ENCODE peak calls at places on chromosomes 3 and 15, in four cellular contexts. T is A549, J is HepG2, P is H1. C is an unnamed sample.

GRCh38 chr15:78810377-78811123 is 714 bp downstream of the ADAMTS7 start:
- DNase-seq in P (no peak), J (no peak), T (peak), C (peak)

GRCh38 chr3:119945286-119945685 is 149.0 kb downstream of the GSK3B start:
- DNase-seq in P (no peak), J (no peak), T (no peak), C (peak)

GRCh38 chr3:14143826-14144225 is 19.0 kb downstream of the TMEM43 start:
- DNase-seq in P (no peak), J (peak), T (peak), C (no peak)

GRCh38 chr3:136898954-136899353 is 36.9 kb downstream of the NCK1 start:
- DNase-seq in J (no peak), T (no peak), P (no peak), C (no peak)

GRCh38 chr3:40024526-40024925 is 215.1 kb downstream of the MYRIP start:
- DNase-seq in P (no peak), T (no peak), J (no peak), C (no peak)

GRCh38 chr15:96403071-96403470 is 72.6 kb downstream of the NR2F2 start:
- DNase-seq in J (no peak), T (no peak), P (no peak), C (no peak)

GRCh38 chr3:122324871-122325323 is at the start of gene CSTA:
- DNase-seq in P (no peak), J (no peak), T (no peak), C (no peak)

GRCh38 chr15:101439920-101440319 is 49.6 kb downstream of the PCSK6 start:
- DNase-seq in P (no peak), J (no peak), T (no peak), C (no peak)

GRCh38 chr15:48962662-48963523 is 826 bp downstream of the SHC4 start:
- DNase-seq in P (no peak), T (no peak), J (no peak), C (no peak)

GRCh38 chr3:72903004-72903403 is 15.2 kb downstream of the GXYLT2 start:
- DNase-seq in P (no peak), J (peak), T (peak), C (no peak)

GRCh38 chr3:44130249-44130648 is 111.4 kb upstream of the TOPAZ1 start:
- DNase-seq in T (no peak), P (no peak), J (no peak), C (no peak)

GRCh38 chr3:77412591-77412990 is 372.7 kb downstream of the ROBO2 start:
- DNase-seq in P (no peak), J (no peak), T (no peak), C (no peak)

GRCh38 chr3:134106580-134106979 is 76.9 kb upstream of the SLCO2A1 start:
- DNase-seq in P (no peak), T (no peak), J (peak), C (no peak)
- TF ChIP-seq PHF8 in P (no peak), T (no peak), J (no peak), C (no peak)

GRCh38 chr3:171687998-171688397 is 122.3 kb downstream of the PLD1 start:
- DNase-seq in J (no peak), T (no peak), P (no peak), C (no peak)
- TF ChIP-seq PHF8 in J (no peak), T (no peak), P (no peak), C (no peak)

GRCh38 chr15:35078221-35078915 is 6.7 kb downstream of the NANOGP8 start:
- DNase-seq in T (peak), P (no peak), J (peak), C (peak)
- TF ChIP-seq PHF8 in T (no peak), P (no peak), J (no peak), C (no peak)

GRCh38 chr3:59364471-59364870 is 314.6 kb upstream of the CFAP20DC start:
- DNase-seq in T (no peak), P (no peak), J (no peak), C (no peak)
- TF ChIP-seq PHF8 in T (no peak), P (no peak), J (no peak), C (no peak)

DNA sequence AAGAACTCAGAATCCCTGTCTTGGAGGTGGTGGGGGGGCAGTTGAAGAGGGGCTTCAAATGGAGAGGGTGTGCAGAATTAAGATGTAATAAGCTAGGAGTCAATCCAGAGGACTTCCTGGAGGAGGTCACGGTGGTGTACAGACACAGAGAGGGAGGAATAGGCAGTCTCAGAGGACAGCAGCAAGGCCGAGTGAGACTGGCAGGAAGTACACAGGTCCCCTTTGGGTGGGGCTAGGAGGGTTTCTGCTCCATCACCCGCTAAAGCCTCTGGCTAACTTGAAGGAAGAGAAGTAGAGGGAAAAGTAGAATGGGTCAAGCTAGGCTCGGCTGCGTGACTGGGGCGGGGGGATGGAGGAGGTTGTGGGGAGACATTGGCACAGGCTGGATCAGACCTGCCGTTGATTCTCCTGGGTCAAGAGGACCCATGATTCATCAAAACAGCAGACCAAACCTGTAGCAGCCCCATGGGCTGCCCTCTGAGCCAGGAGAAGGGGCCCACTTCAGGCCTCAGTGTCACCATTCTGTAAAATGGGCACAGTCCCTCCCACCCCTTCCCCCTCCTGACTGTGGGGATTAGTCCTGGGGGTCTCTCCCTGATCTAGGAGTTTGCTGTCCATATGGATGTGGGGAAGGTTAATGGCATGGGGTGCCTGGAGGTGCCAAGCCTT is 16.9 kb downstream of the CSPG4 start:
- DNase-seq in J (no peak), P (no peak), T (no peak), C (no peak)
- TF ChIP-seq PHF8 in J (no peak), P (no peak), T (no peak), C (no peak)

DNA sequence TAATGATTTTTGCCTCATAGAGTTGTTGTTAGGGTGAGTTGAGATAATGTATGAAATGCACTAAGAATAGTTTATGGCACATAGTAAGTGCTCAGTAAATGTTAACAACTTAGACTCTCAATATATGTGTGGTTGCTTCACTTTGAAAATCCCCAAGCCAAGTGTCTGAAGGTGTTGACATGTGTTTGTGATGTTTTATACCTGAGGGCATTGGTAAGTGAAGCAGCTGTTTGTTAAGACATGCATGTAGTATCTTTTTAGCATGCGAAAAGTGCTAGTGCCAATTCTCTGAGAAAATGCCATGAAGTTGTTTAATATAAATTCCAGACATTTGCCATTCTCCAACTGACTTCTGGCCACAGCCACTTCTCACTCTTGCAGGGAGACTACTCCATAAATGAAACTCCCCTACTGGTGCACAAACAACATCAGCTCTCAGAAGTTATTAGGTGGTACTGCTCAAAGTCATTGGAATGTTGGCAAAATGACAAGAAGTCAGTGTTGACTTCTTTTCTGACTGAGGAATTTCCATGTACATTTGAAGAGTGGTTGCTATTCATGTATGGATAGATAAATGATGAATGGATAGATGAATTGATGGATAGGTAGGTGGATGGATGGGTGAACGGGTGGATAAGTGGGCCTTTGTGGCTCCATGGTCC is 103.6 kb upstream of the NUDT16 start:
- DNase-seq in T (no peak), P (no peak), J (no peak), C (no peak)
- TF ChIP-seq PHF8 in T (no peak), P (no peak), J (no peak), C (no peak)

DNA sequence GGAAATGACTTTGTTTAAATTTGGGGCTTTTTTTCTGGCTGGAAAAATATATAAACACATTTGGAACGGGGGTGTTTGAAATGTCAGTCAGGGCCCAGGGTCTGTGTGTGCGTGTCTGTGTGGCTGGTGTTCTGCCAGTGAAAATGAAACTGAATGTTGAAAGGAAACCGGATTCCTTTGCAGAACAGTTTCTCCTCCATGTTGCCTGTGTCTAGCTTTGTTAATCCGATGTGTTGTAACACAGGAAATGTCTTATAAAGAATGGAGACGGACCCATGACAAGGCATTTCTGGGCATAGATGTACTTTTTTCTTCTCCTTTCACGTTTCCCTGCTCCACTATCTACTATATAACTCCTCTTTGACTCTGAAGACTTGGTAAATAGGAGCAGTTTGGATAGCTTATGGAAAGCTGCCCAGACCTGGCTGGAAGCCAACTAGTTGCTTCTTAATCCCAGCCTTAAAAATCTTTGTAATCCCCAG is 2.8 kb downstream of the SQOR start:
- DNase-seq in P (no peak), T (peak), J (peak), C (no peak)
- TF ChIP-seq PHF8 in P (no peak), T (no peak), J (no peak), C (no peak)

GRCh38 chr15:67192185-67192584 is 62.3 kb downstream of the AAGAB start:
- DNase-seq in J (no peak), T (no peak), P (no peak), C (no peak)
- TF ChIP-seq PHF8 in J (no peak), T (no peak), P (no peak), C (no peak)

C was measured in K562.